ENCODE peak calls at places on chromosomes 13 and 19, in five cellular contexts. U is endothelial cell, D is astrocyte of the cerebellum, I is substantia nigra, A is colonic mucosa. T is an unnamed sample.

GRCh38 chr13:93522486-93522885 is 295.9 kb downstream of the GPC6 start:
- DNase-seq in U (no peak), D (peak), I (no peak), A (no peak), T (no peak)

GRCh38 chr19:48053856-48054255 is 10.0 kb upstream of the CABP5 start:
- DNase-seq in U (no peak), D (no peak), I (no peak), A (no peak), T (no peak)

GRCh38 chr13:73162912-73163911 is 104.4 kb downstream of the KLF5 start:
- DNase-seq in U (no peak), D (no peak), I (no peak), A (no peak), T (no peak)

GRCh38 chr13:111948811-111949210 is 118.1 kb upstream of the SOX1 start:
- DNase-seq in U (no peak), D (no peak), I (no peak), A (no peak), T (no peak)

GRCh38 chr19:19403373-19403901 is 2.0 kb upstream of the GATAD2A start:
- DNase-seq in U (no peak), D (no peak), I (no peak), A (no peak), T (no peak)

GRCh38 chr13:77112961-77113360 is 86.0 kb upstream of the FBXL3 start:
- DNase-seq in U (no peak), D (no peak), I (no peak), A (no peak), T (no peak)

GRCh38 chr13:112561478-112561877 is 26.5 kb downstream of the TUBGCP3 start:
- DNase-seq in U (no peak), D (no peak), I (no peak), A (no peak), T (no peak)

GRCh38 chr19:3251229-3251628 is 26.8 kb downstream of the CELF5 start:
- DNase-seq in U (no peak), D (no peak), I (no peak), A (no peak), T (no peak)

GRCh38 chr13:66887088-66887487 is 343.0 kb downstream of the PCDH9 start:
- DNase-seq in U (no peak), D (peak), I (no peak), A (no peak), T (peak)

GRCh38 chr19:6234527-6234926 is 45.2 kb downstream of the MLLT1 start:
- DNase-seq in U (no peak), D (no peak), I (no peak), A (no peak), T (no peak)

GRCh38 chr13:26604784-26605183 is 47.3 kb downstream of the WASF3 start:
- DNase-seq in U (no peak), D (no peak), I (no peak), A (no peak), T (peak)

GRCh38 chr19:44961821-44962220 is 6.6 kb downstream of the CLPTM1 start:
- DNase-seq in U (no peak), D (no peak), I (no peak), A (no peak), T (no peak)

GRCh38 chr19:45153339-45154063 is 7.3 kb downstream of the NKPD1 start:
- DNase-seq in U (peak), D (no peak), I (peak), A (peak), T (peak)

GRCh38 chr13:20709369-20709768 is 5.9 kb downstream of the IL17D start:
- DNase-seq in U (no peak), D (no peak), I (no peak), A (no peak), T (no peak)

GRCh38 chr13:80339578-80339840 is 1.4 kb downstream of the SPRY2 start:
- DNase-seq in U (peak), D (no peak), I (no peak), A (peak), T (peak)

GRCh38 chr13:33164331-33164730 is 121.2 kb downstream of the STARD13 start:
- DNase-seq in U (no peak), D (no peak), I (no peak), A (no peak), T (no peak)

GRCh38 chr13:32409561-32410440 is 18.1 kb downstream of the N4BP2L1 start:
- DNase-seq in U (peak), D (peak), I (no peak), A (no peak), T (peak)

GRCh38 chr13:44278164-44278563 is 95.5 kb upstream of the SERP2 start:
- DNase-seq in U (no peak), D (no peak), I (no peak), A (no peak), T (no peak)

GRCh38 chr19:32317045-32317444 is 28.4 kb upstream of the ZNF507 start:
- DNase-seq in U (no peak), D (no peak), I (no peak), A (no peak), T (no peak)

GRCh38 chr19:20357921-20358320 is 190.9 kb downstream of the ZNF486 start:
- DNase-seq in U (no peak), D (no peak), I (no peak), A (no peak), T (no peak)

GRCh38 chr19:48400018-48400742 is 6.7 kb downstream of the GRIN2D start:
- DNase-seq in U (peak), D (no peak), I (no peak), A (peak), T (no peak)

GRCh38 chr13:50596776-50597203 is 246.7 kb downstream of the DLEU7 start:
- DNase-seq in U (no peak), D (no peak), I (no peak), A (no peak), T (no peak)

GRCh38 chr19:657611-658010 is 5.4 kb downstream of the RNF126 start:
- DNase-seq in U (no peak), D (no peak), I (no peak), A (no peak), T (no peak)

GRCh38 chr19:12774588-12775555 is at the start of gene HOOK2:
- DNase-seq in U (no peak), D (no peak), I (no peak), A (peak), T (no peak)

GRCh38 chr13:50126378-50127016 is 111.3 kb downstream of the KCNRG start:
- DNase-seq in U (no peak), D (no peak), I (no peak), A (peak), T (peak)

GRCh38 chr19:2148482-2149135 is 2.8 kb downstream of the AP3D1 start:
- DNase-seq in U (no peak), D (no peak), I (no peak), A (no peak), T (no peak)

GRCh38 chr19:17865364-17866311 is 5.9 kb downstream of the RPL18A start:
- DNase-seq in U (no peak), D (no peak), I (no peak), A (peak), T (no peak)

GRCh38 chr19:58356971-58357797 is 3.9 kb upstream of the A1BG start:
- DNase-seq in U (no peak), D (no peak), I (no peak), A (no peak), T (no peak)

T was measured in globus pallidus.